ENCODE peak calls at places on chromosome 11, in four cellular contexts. C is ascending aorta, T is brain microvascular endothelial cell, P is RWPE2. I is an unnamed sample.

GRCh38 chr11:127106142-127106541 is 105.6 kb upstream of the KIRREL3 start:
- DNase-seq in T (no peak), C (no peak), P (no peak), I (no peak)

GRCh38 chr11:87421422-87421821 is 383.7 kb downstream of the TMEM135 start:
- DNase-seq in C (no peak), T (peak), P (no peak), I (peak)

GRCh38 chr11:79352304-79352703 is 88.5 kb downstream of the TENM4 start:
- DNase-seq in C (no peak), P (no peak), T (no peak), I (no peak)

GRCh38 chr11:12900496-12900895 is 108.6 kb upstream of the RASSF10 start:
- DNase-seq in P (no peak), T (peak), C (no peak), I (no peak)

GRCh38 chr11:129620705-129621104 is 194.9 kb upstream of the TMEM45B start:
- DNase-seq in T (no peak), P (no peak), C (no peak), I (no peak)

GRCh38 chr11:85800595-85801342 is 10.2 kb downstream of the SYTL2 start:
- DNase-seq in P (no peak), T (no peak), C (no peak), I (no peak)

GRCh38 chr11:112247198-112247597 is 13.5 kb downstream of the PLET1 start:
- DNase-seq in T (no peak), P (no peak), C (no peak), I (no peak)

GRCh38 chr11:90656171-90656570 is 433.3 kb upstream of the CHORDC1 start:
- DNase-seq in P (no peak), T (no peak), C (no peak), I (no peak)

GRCh38 chr11:75241906-75242644 is 1.5 kb downstream of the TPBGL start:
- DNase-seq in P (no peak), T (no peak), C (no peak), I (peak)

GRCh38 chr11:2390871-2391662 is 9.5 kb upstream of the TSSC4 start:
- DNase-seq in T (peak), P (no peak), C (no peak), I (no peak)

GRCh38 chr11:120281161-120281795 is 41.3 kb downstream of the POU2F3 start:
- DNase-seq in P (no peak), C (no peak), T (no peak), I (no peak)

GRCh38 chr11:134098566-134099184 is 29.8 kb downstream of the JAM3 start:
- DNase-seq in T (no peak), C (no peak), P (no peak), I (no peak)
- TF ChIP-seq CTCF in T (peak), C (no peak), P (peak), I (no peak)

GRCh38 chr11:45369294-45369693 is 83.2 kb upstream of the SYT13 start:
- DNase-seq in T (no peak), C (no peak), P (no peak), I (no peak)
- H3K4me3 ChIP-seq in T (no peak), C (no peak), P (no peak), I (no peak)

DNA sequence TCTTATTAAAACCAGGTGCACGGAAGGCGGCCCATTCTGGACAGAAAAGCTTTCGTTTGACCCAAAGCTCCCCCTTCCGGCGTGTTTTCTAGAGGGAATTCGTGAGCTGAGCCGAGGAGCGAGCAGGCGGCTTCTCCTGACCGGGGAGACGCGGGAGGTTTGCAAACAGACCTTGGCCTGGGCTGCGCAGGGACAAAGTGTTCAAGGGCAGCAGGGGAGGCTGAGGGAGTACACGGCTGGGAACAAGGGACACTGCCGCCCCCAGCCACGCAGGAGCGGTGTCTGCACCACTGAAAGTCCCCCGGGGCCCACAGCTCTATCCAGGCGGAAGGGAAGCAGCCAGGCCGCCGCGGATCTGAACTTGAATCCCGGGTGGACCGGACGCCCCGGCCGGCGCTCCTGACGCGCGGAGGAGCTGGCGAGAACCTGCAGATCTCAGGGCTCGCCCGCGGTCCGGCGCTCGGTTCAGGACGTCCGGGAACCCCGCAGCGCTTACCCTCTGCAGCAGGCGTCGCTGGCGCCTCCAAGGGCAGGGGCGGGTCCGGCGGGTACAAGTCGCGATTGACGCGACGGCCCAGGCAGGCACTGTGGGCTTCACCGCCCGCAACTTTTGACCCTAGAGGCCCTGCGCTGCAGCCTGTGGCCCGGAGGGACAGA is 101.9 kb downstream of the WT1 start:
- DNase-seq in P (no peak), C (no peak), T (peak), I (peak)
- TF ChIP-seq CTCF in P (peak), C (no peak), T (peak), I (no peak)

GRCh38 chr11:64620286-64620962 is 29.4 kb downstream of the SLC22A12 start:
- DNase-seq in T (no peak), P (no peak), C (no peak), I (no peak)
- H3K4me3 ChIP-seq in T (no peak), P (no peak), C (no peak), I (no peak)

GRCh38 chr11:66480116-66480938 is at the start of gene DPP3:
- DNase-seq in T (peak), P (peak), C (peak), I (peak)

GRCh38 chr11:66479741-66480115 is 506 bp upstream of the DPP3 start:
- DNase-seq in C (no peak), P (no peak), T (no peak), I (peak)

GRCh38 chr11:66477256-66478201 is 2.7 kb upstream of the DPP3 start:
- DNase-seq in P (no peak), C (no peak), T (no peak), I (no peak)

GRCh38 chr11:66476841-66477251 is 3.4 kb upstream of the DPP3 start:
- DNase-seq in T (no peak), C (no peak), P (no peak), I (no peak)

DNA sequence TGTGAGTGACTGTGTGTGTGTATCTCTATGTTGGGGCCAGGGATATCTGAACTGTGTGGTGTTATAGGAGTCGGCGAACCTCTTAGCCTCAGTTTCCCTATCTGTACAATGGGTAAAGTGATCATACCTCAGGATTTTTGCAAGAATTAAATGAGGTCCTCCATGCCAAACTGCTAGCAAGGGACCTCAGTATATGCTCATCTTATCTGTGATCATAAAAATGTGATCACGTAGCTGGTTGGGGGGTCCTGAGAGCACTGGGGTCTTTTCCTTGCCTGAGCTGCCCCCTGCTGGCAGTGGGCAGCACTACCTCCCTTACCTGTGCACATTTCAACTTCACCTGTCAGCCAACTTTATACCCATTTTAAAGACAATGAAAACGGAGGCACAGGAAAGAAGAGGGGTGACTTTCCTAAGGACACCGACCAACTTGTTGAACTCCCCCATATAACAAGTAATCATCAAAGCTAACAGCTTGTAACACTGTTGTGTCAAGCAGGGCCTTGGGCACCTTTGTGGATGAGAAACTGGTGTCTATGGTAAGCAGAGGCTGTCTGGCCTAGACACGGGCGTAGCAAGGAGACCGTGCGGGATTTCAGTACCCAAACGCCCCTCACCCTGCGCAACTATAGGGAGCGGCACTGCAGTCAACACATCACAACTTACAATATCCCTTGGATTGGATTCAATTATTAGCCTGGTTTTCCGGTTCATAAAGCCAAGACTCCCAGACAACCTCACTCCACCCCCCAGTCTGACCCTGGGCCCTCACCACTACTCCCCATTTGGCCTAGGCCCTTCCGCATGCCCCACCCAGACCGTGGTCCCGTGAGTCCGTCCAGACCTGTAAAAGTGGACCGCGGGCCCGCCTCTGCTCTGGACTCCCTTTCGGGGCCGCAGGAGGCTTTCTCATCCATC is 1.2 kb upstream of the DPP3 start:
- DNase-seq in T (peak), C (no peak), P (no peak), I (no peak)
- TF ChIP-seq CTCF in T (peak), C (peak), P (peak), I (no peak)